ENCODE peak calls at places on chromosomes 7 and 10, in ten cellular contexts. One of them, this sample, is unnamed.

GRCh38 chr7:156892086-156892800 is 740 bp downstream of the LMBR1 start:
- DNase-seq in A549: peak; percentile 63
- DNase-seq in CD4-positive, alpha-beta memory T cell: peak; percentile 68
- DNase-seq in mucosa of descending colon: peak; percentile 64
- DNase-seq in effector memory CD4-positive, alpha-beta T cell: peak; percentile 52
- DNase-seq in fibroblast of lung: peak; percentile 19
- DNase-seq in right cardiac atrium: peak; percentile 51
- DNase-seq in stomach: peak; percentile 46
- DNase-seq in adrenal gland: peak; percentile 64
- DNase-seq in tibial artery: peak; percentile 76
- DNase-seq in this sample: peak; percentile 32

GRCh38 chr10:132101529-132101928 is 35.8 kb downstream of the JAKMIP3 start:
- DNase-seq in A549: no peak
- DNase-seq in CD4-positive, alpha-beta memory T cell: no peak
- DNase-seq in mucosa of descending colon: no peak
- DNase-seq in effector memory CD4-positive, alpha-beta T cell: no peak
- DNase-seq in fibroblast of lung: no peak
- DNase-seq in right cardiac atrium: no peak
- DNase-seq in stomach: peak; percentile 17
- DNase-seq in adrenal gland: no peak
- DNase-seq in tibial artery: no peak
- DNase-seq in this sample: no peak

GRCh38 chr7:70072220-70072619 is 473.9 kb downstream of the AUTS2 start:
- DNase-seq in A549: no peak
- DNase-seq in CD4-positive, alpha-beta memory T cell: no peak
- DNase-seq in mucosa of descending colon: peak; percentile 8
- DNase-seq in effector memory CD4-positive, alpha-beta T cell: no peak
- DNase-seq in fibroblast of lung: peak; percentile 89
- DNase-seq in right cardiac atrium: no peak
- DNase-seq in stomach: no peak
- DNase-seq in adrenal gland: peak; percentile 69
- DNase-seq in tibial artery: no peak
- DNase-seq in this sample: peak; percentile 51

GRCh38 chr10:4847580-4848020 is 21.6 kb downstream of the AKR1E2 start:
- DNase-seq in A549: peak; percentile 96
- DNase-seq in CD4-positive, alpha-beta memory T cell: no peak
- DNase-seq in mucosa of descending colon: no peak
- DNase-seq in effector memory CD4-positive, alpha-beta T cell: no peak
- DNase-seq in fibroblast of lung: peak; percentile 90
- DNase-seq in right cardiac atrium: peak; percentile 80
- DNase-seq in stomach: no peak
- DNase-seq in adrenal gland: no peak
- DNase-seq in tibial artery: no peak
- DNase-seq in this sample: peak; percentile 87

GRCh38 chr7:85106719-85107118 is 80.1 kb downstream of the SEMA3D start:
- DNase-seq in A549: no peak
- DNase-seq in CD4-positive, alpha-beta memory T cell: no peak
- DNase-seq in mucosa of descending colon: no peak
- DNase-seq in effector memory CD4-positive, alpha-beta T cell: no peak
- DNase-seq in fibroblast of lung: no peak
- DNase-seq in right cardiac atrium: no peak
- DNase-seq in stomach: no peak
- DNase-seq in adrenal gland: no peak
- DNase-seq in tibial artery: no peak
- DNase-seq in this sample: no peak

GRCh38 chr7:30113144-30113543 is 21.6 kb upstream of the MTURN start:
- DNase-seq in A549: no peak
- DNase-seq in CD4-positive, alpha-beta memory T cell: no peak
- DNase-seq in mucosa of descending colon: no peak
- DNase-seq in effector memory CD4-positive, alpha-beta T cell: no peak
- DNase-seq in fibroblast of lung: no peak
- DNase-seq in right cardiac atrium: no peak
- DNase-seq in stomach: no peak
- DNase-seq in adrenal gland: no peak
- DNase-seq in tibial artery: no peak
- DNase-seq in this sample: no peak

GRCh38 chr10:74249865-74250264 is 98.8 kb downstream of the ADK start:
- DNase-seq in A549: no peak
- DNase-seq in CD4-positive, alpha-beta memory T cell: no peak
- DNase-seq in mucosa of descending colon: no peak
- DNase-seq in effector memory CD4-positive, alpha-beta T cell: no peak
- DNase-seq in fibroblast of lung: peak; percentile 17
- DNase-seq in right cardiac atrium: no peak
- DNase-seq in stomach: no peak
- DNase-seq in adrenal gland: no peak
- DNase-seq in tibial artery: no peak
- DNase-seq in this sample: no peak

GRCh38 chr10:34813626-34814227 is 1.4 kb downstream of the PARD3 start:
- DNase-seq in A549: peak; percentile 29
- DNase-seq in CD4-positive, alpha-beta memory T cell: no peak
- DNase-seq in mucosa of descending colon: peak; percentile 37
- DNase-seq in effector memory CD4-positive, alpha-beta T cell: no peak
- DNase-seq in fibroblast of lung: peak; percentile 30
- DNase-seq in right cardiac atrium: peak; percentile 51
- DNase-seq in stomach: no peak
- DNase-seq in adrenal gland: peak; percentile 48
- DNase-seq in tibial artery: no peak
- DNase-seq in this sample: peak; percentile 60

GRCh38 chr7:55641811-55642210 is 69.5 kb upstream of the VOPP1 start:
- DNase-seq in A549: no peak
- DNase-seq in CD4-positive, alpha-beta memory T cell: peak; percentile 4
- DNase-seq in mucosa of descending colon: no peak
- DNase-seq in effector memory CD4-positive, alpha-beta T cell: no peak
- DNase-seq in fibroblast of lung: no peak
- DNase-seq in right cardiac atrium: no peak
- DNase-seq in stomach: no peak
- DNase-seq in adrenal gland: no peak
- DNase-seq in tibial artery: no peak
- DNase-seq in this sample: no peak

GRCh38 chr7:45663167-45663921 is 89.2 kb downstream of the ADCY1 start:
- DNase-seq in A549: peak; percentile 7
- DNase-seq in CD4-positive, alpha-beta memory T cell: no peak
- DNase-seq in mucosa of descending colon: peak; percentile 57
- DNase-seq in effector memory CD4-positive, alpha-beta T cell: no peak
- DNase-seq in fibroblast of lung: peak; percentile 27
- DNase-seq in right cardiac atrium: no peak
- DNase-seq in stomach: peak; percentile 45
- DNase-seq in adrenal gland: peak; percentile 24
- DNase-seq in tibial artery: peak; percentile 58
- DNase-seq in this sample: peak; percentile 30

GRCh38 chr7:116546054-116546453 is 21.2 kb downstream of the CAV1 start:
- DNase-seq in A549: no peak
- DNase-seq in CD4-positive, alpha-beta memory T cell: no peak
- DNase-seq in mucosa of descending colon: no peak
- DNase-seq in effector memory CD4-positive, alpha-beta T cell: no peak
- DNase-seq in fibroblast of lung: no peak
- DNase-seq in right cardiac atrium: no peak
- DNase-seq in stomach: no peak
- DNase-seq in adrenal gland: no peak
- DNase-seq in tibial artery: no peak
- DNase-seq in this sample: peak; percentile 15
- H3K4me1 ChIP-seq in A549: peaks cover 37% of the 10 kb centered on the region
- H3K4me1 ChIP-seq in CD4-positive, alpha-beta memory T cell: no peaks in the 10 kb centered on the region
- H3K4me1 ChIP-seq in mucosa of descending colon: no peaks in the 10 kb centered on the region
- H3K4me1 ChIP-seq in effector memory CD4-positive, alpha-beta T cell: no peaks in the 10 kb centered on the region
- H3K4me1 ChIP-seq in fibroblast of lung: peaks cover 41% of the 10 kb centered on the region
- H3K4me1 ChIP-seq in right cardiac atrium: peaks cover 21% of the 10 kb centered on the region
- H3K4me1 ChIP-seq in stomach: peaks cover 33% of the 10 kb centered on the region
- H3K4me1 ChIP-seq in adrenal gland: no peaks in the 10 kb centered on the region
- H3K4me1 ChIP-seq in tibial artery: no peaks in the 10 kb centered on the region
- H3K4me1 ChIP-seq in this sample: no peaks in the 10 kb centered on the region

GRCh38 chr10:26485150-26485941 is 47.2 kb downstream of the APBB1IP start:
- DNase-seq in A549: peak; percentile 27
- DNase-seq in CD4-positive, alpha-beta memory T cell: no peak
- DNase-seq in mucosa of descending colon: no peak
- DNase-seq in effector memory CD4-positive, alpha-beta T cell: no peak
- DNase-seq in fibroblast of lung: peak; percentile 4
- DNase-seq in right cardiac atrium: no peak
- DNase-seq in stomach: no peak
- DNase-seq in adrenal gland: peak; percentile 62
- DNase-seq in tibial artery: no peak
- DNase-seq in this sample: peak; percentile 56

GRCh38 chr10:26483554-26483953 is 45.4 kb downstream of the APBB1IP start:
- DNase-seq in A549: peak; percentile 73
- DNase-seq in CD4-positive, alpha-beta memory T cell: no peak
- DNase-seq in mucosa of descending colon: no peak
- DNase-seq in effector memory CD4-positive, alpha-beta T cell: no peak
- DNase-seq in fibroblast of lung: no peak
- DNase-seq in right cardiac atrium: no peak
- DNase-seq in stomach: no peak
- DNase-seq in adrenal gland: no peak
- DNase-seq in tibial artery: no peak
- DNase-seq in this sample: no peak

GRCh38 chr10:26480909-26481703 is 43.0 kb downstream of the APBB1IP start:
- DNase-seq in A549: no peak
- DNase-seq in CD4-positive, alpha-beta memory T cell: no peak
- DNase-seq in mucosa of descending colon: no peak
- DNase-seq in effector memory CD4-positive, alpha-beta T cell: no peak
- DNase-seq in fibroblast of lung: no peak
- DNase-seq in right cardiac atrium: no peak
- DNase-seq in stomach: no peak
- DNase-seq in adrenal gland: peak; percentile 50
- DNase-seq in tibial artery: no peak
- DNase-seq in this sample: no peak

GRCh38 chr10:26479766-26480492 is 41.8 kb downstream of the APBB1IP start:
- DNase-seq in A549: no peak
- DNase-seq in CD4-positive, alpha-beta memory T cell: peak; percentile 54
- DNase-seq in mucosa of descending colon: no peak
- DNase-seq in effector memory CD4-positive, alpha-beta T cell: no peak
- DNase-seq in fibroblast of lung: no peak
- DNase-seq in right cardiac atrium: no peak
- DNase-seq in stomach: no peak
- DNase-seq in adrenal gland: no peak
- DNase-seq in tibial artery: no peak
- DNase-seq in this sample: no peak

DNA sequence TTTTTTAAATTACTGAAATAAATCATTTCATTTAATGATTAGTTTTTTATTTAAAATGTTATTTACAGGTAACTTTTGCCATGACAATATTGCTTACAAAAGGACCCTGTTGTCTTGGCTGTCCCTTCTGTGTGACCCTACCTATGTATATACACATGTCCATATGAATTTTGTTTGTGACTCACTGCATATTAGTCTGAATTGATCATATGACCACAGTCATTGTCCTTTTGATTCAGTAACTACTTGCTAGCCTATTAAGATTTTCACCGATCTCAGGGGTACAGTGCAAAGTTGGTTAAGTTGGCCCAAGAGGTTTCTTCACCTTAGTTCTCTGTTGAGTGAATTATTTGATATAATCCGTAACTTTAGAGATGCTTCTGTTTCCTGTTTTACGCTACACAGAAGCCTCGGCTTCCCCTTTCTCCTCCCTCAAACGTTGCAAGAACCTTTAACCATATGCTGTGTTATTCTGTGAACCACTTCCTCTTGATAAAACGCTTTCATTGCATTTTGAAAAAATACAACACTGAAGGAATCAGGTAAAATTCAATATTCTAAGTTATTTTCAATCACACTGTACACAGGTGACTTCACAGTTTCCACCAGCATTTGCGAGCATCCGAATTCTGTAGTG is 43.9 kb downstream of the APBB1IP start:
- DNase-seq in A549: no peak
- DNase-seq in CD4-positive, alpha-beta memory T cell: peak; percentile 72
- DNase-seq in mucosa of descending colon: peak; percentile 25
- DNase-seq in effector memory CD4-positive, alpha-beta T cell: peak; percentile 29
- DNase-seq in fibroblast of lung: no peak
- DNase-seq in right cardiac atrium: no peak
- DNase-seq in stomach: no peak
- DNase-seq in adrenal gland: peak; percentile 27
- DNase-seq in tibial artery: no peak
- DNase-seq in this sample: no peak
- H3K4me3 ChIP-seq in A549: no peak overlapping the region
- H3K4me3 ChIP-seq in CD4-positive, alpha-beta memory T cell: no peak overlapping the region
- H3K4me3 ChIP-seq in mucosa of descending colon: no peak overlapping the region
- H3K4me3 ChIP-seq in effector memory CD4-positive, alpha-beta T cell: peak overlapping the region; percentile 2
- H3K4me3 ChIP-seq in fibroblast of lung: no peak overlapping the region
- H3K4me3 ChIP-seq in right cardiac atrium: no peak overlapping the region
- H3K4me3 ChIP-seq in stomach: no peak overlapping the region
- H3K4me3 ChIP-seq in adrenal gland: no peak overlapping the region
- H3K4me3 ChIP-seq in tibial artery: no peak overlapping the region
- H3K4me3 ChIP-seq in this sample: no peak overlapping the region

GRCh38 chr7:2110586-2111396 is 122.0 kb downstream of the MAD1L1 start:
- DNase-seq in A549: no peak
- DNase-seq in CD4-positive, alpha-beta memory T cell: no peak
- DNase-seq in mucosa of descending colon: peak; percentile 52
- DNase-seq in effector memory CD4-positive, alpha-beta T cell: no peak
- DNase-seq in fibroblast of lung: peak; percentile 39
- DNase-seq in right cardiac atrium: no peak
- DNase-seq in stomach: peak; percentile 31
- DNase-seq in adrenal gland: no peak
- DNase-seq in tibial artery: no peak
- DNase-seq in this sample: no peak

GRCh38 chr7:2108501-2109250 is 124.1 kb downstream of the MAD1L1 start:
- DNase-seq in A549: no peak
- DNase-seq in CD4-positive, alpha-beta memory T cell: no peak
- DNase-seq in mucosa of descending colon: no peak
- DNase-seq in effector memory CD4-positive, alpha-beta T cell: no peak
- DNase-seq in fibroblast of lung: no peak
- DNase-seq in right cardiac atrium: no peak
- DNase-seq in stomach: no peak
- DNase-seq in adrenal gland: no peak
- DNase-seq in tibial artery: no peak
- DNase-seq in this sample: no peak

GRCh38 chr7:2107386-2108085 is 125.2 kb downstream of the MAD1L1 start:
- DNase-seq in A549: no peak
- DNase-seq in CD4-positive, alpha-beta memory T cell: no peak
- DNase-seq in mucosa of descending colon: no peak
- DNase-seq in effector memory CD4-positive, alpha-beta T cell: no peak
- DNase-seq in fibroblast of lung: no peak
- DNase-seq in right cardiac atrium: no peak
- DNase-seq in stomach: no peak
- DNase-seq in adrenal gland: no peak
- DNase-seq in tibial artery: no peak
- DNase-seq in this sample: no peak

GRCh38 chr7:2109936-2110585 is 122.7 kb downstream of the MAD1L1 start:
- DNase-seq in A549: peak; percentile 83
- DNase-seq in CD4-positive, alpha-beta memory T cell: no peak
- DNase-seq in mucosa of descending colon: no peak
- DNase-seq in effector memory CD4-positive, alpha-beta T cell: no peak
- DNase-seq in fibroblast of lung: peak; percentile 93
- DNase-seq in right cardiac atrium: no peak
- DNase-seq in stomach: peak; percentile 39
- DNase-seq in adrenal gland: peak; percentile 56
- DNase-seq in tibial artery: no peak
- DNase-seq in this sample: no peak

GRCh38 chr7:2109251-2109935 is 123.4 kb downstream of the MAD1L1 start:
- DNase-seq in A549: no peak
- DNase-seq in CD4-positive, alpha-beta memory T cell: no peak
- DNase-seq in mucosa of descending colon: no peak
- DNase-seq in effector memory CD4-positive, alpha-beta T cell: no peak
- DNase-seq in fibroblast of lung: peak; percentile 46
- DNase-seq in right cardiac atrium: no peak
- DNase-seq in stomach: no peak
- DNase-seq in adrenal gland: no peak
- DNase-seq in tibial artery: no peak
- DNase-seq in this sample: no peak
- H3K4me1 ChIP-seq in A549: peaks cover 27% of the 10 kb centered on the region
- H3K4me1 ChIP-seq in CD4-positive, alpha-beta memory T cell: peaks cover 2% of the 10 kb centered on the region
- H3K4me1 ChIP-seq in mucosa of descending colon: peaks cover 6% of the 10 kb centered on the region
- H3K4me1 ChIP-seq in effector memory CD4-positive, alpha-beta T cell: peaks cover under 1% of the 10 kb centered on the region
- H3K4me1 ChIP-seq in fibroblast of lung: peaks cover 25% of the 10 kb centered on the region
- H3K4me1 ChIP-seq in right cardiac atrium: peaks cover 6% of the 10 kb centered on the region
- H3K4me1 ChIP-seq in stomach: peaks cover 31% of the 10 kb centered on the region
- H3K4me1 ChIP-seq in adrenal gland: no peaks in the 10 kb centered on the region
- H3K4me1 ChIP-seq in tibial artery: peaks cover 7% of the 10 kb centered on the region
- H3K4me1 ChIP-seq in this sample: no peaks in the 10 kb centered on the region

GRCh38 chr10:17233534-17233933 is 5.5 kb downstream of the VIM start:
- DNase-seq in A549: no peak
- DNase-seq in CD4-positive, alpha-beta memory T cell: no peak
- DNase-seq in mucosa of descending colon: no peak
- DNase-seq in effector memory CD4-positive, alpha-beta T cell: no peak
- DNase-seq in fibroblast of lung: no peak
- DNase-seq in right cardiac atrium: peak; percentile 64
- DNase-seq in stomach: no peak
- DNase-seq in adrenal gland: no peak
- DNase-seq in tibial artery: peak; percentile 87
- DNase-seq in this sample: peak; percentile 72
- H3K4me3 ChIP-seq in A549: no peak overlapping the region
- H3K4me3 ChIP-seq in CD4-positive, alpha-beta memory T cell: no peak overlapping the region
- H3K4me3 ChIP-seq in mucosa of descending colon: no peak overlapping the region
- H3K4me3 ChIP-seq in effector memory CD4-positive, alpha-beta T cell: no peak overlapping the region
- H3K4me3 ChIP-seq in fibroblast of lung: peak overlapping the region; percentile 100
- H3K4me3 ChIP-seq in right cardiac atrium: peak overlapping the region; percentile 33
- H3K4me3 ChIP-seq in stomach: no peak overlapping the region
- H3K4me3 ChIP-seq in adrenal gland: no peak overlapping the region
- H3K4me3 ChIP-seq in tibial artery: peak overlapping the region; percentile 83
- H3K4me3 ChIP-seq in this sample: no peak overlapping the region

This sample was measured in cardiac muscle cell.